ENCODE peak calls at places on chromosomes 12 and 14, in four cellular contexts. L is neural progenitor cell; X is CD4-positive, CD25-positive, alpha-beta regulatory T cell; P is colonic mucosa. A is an unnamed sample.

GRCh38 chr12:132243596-132244289 is 85.6 kb downstream of the GALNT9 start:
- DNase-seq in X (no peak), L (peak; percentile 64), P (no peak), A (no peak)

GRCh38 chr14:47194051-47194450 is 481.4 kb downstream of the MDGA2 start:
- DNase-seq in P (no peak), L (no peak), X (no peak), A (no peak)

GRCh38 chr12:125128806-125129571 is 63.8 kb downstream of the AACS start:
- DNase-seq in L (no peak), P (no peak), X (no peak), A (no peak)

GRCh38 chr12:48824112-48824511 is 5.8 kb downstream of the CACNB3 start:
- DNase-seq in P (peak; percentile 45), X (peak; percentile 13), L (no peak), A (no peak)

GRCh38 chr14:32808574-32809098 is 130.0 kb upstream of the NPAS3 start:
- DNase-seq in P (no peak), L (no peak), X (no peak), A (peak; percentile 32)

GRCh38 chr14:64671591-64671990 is 32.6 kb upstream of the PLEKHG3 start:
- DNase-seq in X (peak; percentile 53), L (peak; percentile 66), P (no peak), A (no peak)

GRCh38 chr12:124543591-124544310 is 23.7 kb downstream of the NCOR2 start:
- DNase-seq in L (peak; percentile 86), P (no peak), X (no peak), A (no peak)

GRCh38 chr14:100524933-100525243 is 62.3 kb downstream of the BEGAIN start:
- DNase-seq in X (peak; percentile 23), L (peak; percentile 81), P (peak; percentile 30), A (peak; percentile 72)

GRCh38 chr14:101965145-101965531 is 765 bp downstream of the DYNC1H1 start:
- DNase-seq in P (peak; percentile 82), X (peak; percentile 50), L (peak; percentile 80), A (peak; percentile 68)

GRCh38 chr12:16030729-16031128 is 119.6 kb downstream of the DERA start:
- DNase-seq in P (no peak), L (no peak), X (no peak), A (peak; percentile 7)

GRCh38 chr14:96894966-96895365 is 97.8 kb downstream of the VRK1 start:
- DNase-seq in P (no peak), L (no peak), X (no peak), A (no peak)

GRCh38 chr14:96901227-96901626 is 104.0 kb downstream of the VRK1 start:
- DNase-seq in X (no peak), L (no peak), P (no peak), A (no peak)

GRCh38 chr14:96893966-96894622 is 96.9 kb downstream of the VRK1 start:
- DNase-seq in P (no peak), L (no peak), X (no peak), A (no peak)

GRCh38 chr14:96895658-96896271 is 98.6 kb downstream of the VRK1 start:
- DNase-seq in P (no peak), L (no peak), X (no peak), A (no peak)

DNA sequence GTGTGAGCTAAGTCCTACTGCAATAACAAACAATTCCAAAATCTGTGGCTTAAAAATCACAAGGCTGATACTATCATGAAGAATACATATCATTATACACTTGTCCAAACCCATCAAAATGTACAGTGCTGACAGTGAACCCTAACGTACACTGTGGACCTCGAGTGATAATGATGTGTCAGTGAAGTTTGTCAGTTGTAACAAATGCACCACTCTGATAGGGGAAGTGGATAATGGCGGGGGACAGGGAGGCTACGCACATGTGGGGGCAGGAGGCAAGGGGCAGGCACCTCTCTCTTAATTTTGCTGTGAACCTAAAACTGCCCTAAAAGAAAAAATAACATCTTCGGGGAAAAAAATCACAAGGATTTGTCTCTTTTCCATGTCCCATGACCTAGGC is 100.0 kb downstream of the VRK1 start:
- DNase-seq in L (no peak), X (no peak), P (no peak), A (no peak)
- H3K27ac ChIP-seq in L (no peak overlapping the region), X (no peak overlapping the region), P (no peak overlapping the region), A (no peak overlapping the region)

GRCh38 chr14:50036211-50036610 is 80.2 kb downstream of the VCPKMT start:
- DNase-seq in P (no peak), X (no peak), L (no peak), A (peak; percentile 14)

GRCh38 chr14:50037837-50038236 is 78.5 kb downstream of the VCPKMT start:
- DNase-seq in P (no peak), X (no peak), L (no peak), A (no peak)

GRCh38 chr14:50038398-50039119 is 77.8 kb downstream of the VCPKMT start:
- DNase-seq in P (no peak), L (no peak), X (peak; percentile 4), A (no peak)

GRCh38 chr14:50036637-50037036 is 79.7 kb downstream of the VCPKMT start:
- DNase-seq in X (no peak), P (no peak), L (no peak), A (no peak)

GRCh38 chr14:50037240-50037639 is 79.1 kb downstream of the VCPKMT start:
- DNase-seq in P (no peak), X (no peak), L (no peak), A (no peak)
- H3K4me1 ChIP-seq in P (peaks cover 11% of the 10 kb centered on the region), X (peaks cover 42% of the 10 kb centered on the region), L (no peaks in the 10 kb centered on the region), A (peaks cover 6% of the 10 kb centered on the region)

GRCh38 chr12:108977360-108977759 is 43.5 kb downstream of the SVOP start:
- DNase-seq in X (no peak), P (no peak), L (no peak), A (no peak)
- H3K27ac ChIP-seq in X (no peak overlapping the region), P (no peak overlapping the region), L (no peak overlapping the region), A (no peak overlapping the region)

DNA sequence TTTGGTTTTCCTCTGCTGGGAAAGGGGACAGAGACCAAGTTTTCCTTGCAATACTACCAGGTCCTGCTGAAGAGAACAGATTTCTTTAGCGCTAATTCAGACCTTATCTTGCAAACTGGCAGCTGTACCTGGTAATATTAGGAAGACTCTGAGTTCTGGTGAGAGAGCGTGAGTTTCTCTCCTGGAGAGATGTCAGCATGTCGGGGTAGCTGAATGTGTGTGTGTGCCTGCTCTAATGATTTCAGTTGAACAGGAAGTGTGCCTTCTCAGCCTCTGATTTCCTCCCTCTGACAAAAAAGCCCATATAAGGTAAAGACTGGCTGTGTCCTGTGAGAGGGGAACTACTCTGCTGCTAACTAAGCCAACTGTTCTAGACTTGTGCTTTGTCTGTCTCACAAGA is 10.3 kb upstream of the ERP27 start:
- DNase-seq in X (peak; percentile 84), L (no peak), P (peak; percentile 45), A (peak; percentile 42)
- H3K4me1 ChIP-seq in X (peaks cover 90% of the 10 kb centered on the region), L (peaks cover 4% of the 10 kb centered on the region), P (no peaks in the 10 kb centered on the region), A (peaks cover 28% of the 10 kb centered on the region)

GRCh38 chr12:2417761-2418160 is 365.0 kb downstream of the CACNA1C start:
- DNase-seq in X (no peak), L (no peak), P (no peak), A (no peak)
- H3K27ac ChIP-seq in X (no peak overlapping the region), L (no peak overlapping the region), P (no peak overlapping the region), A (no peak overlapping the region)

GRCh38 chr12:68805592-68806120 is 2.3 kb upstream of the MDM2 start:
- DNase-seq in L (no peak), P (no peak), X (no peak), A (no peak)
- H3K4me1 ChIP-seq in L (no peaks in the 10 kb centered on the region), P (peaks cover 2% of the 10 kb centered on the region), X (peaks cover 21% of the 10 kb centered on the region), A (peaks cover 41% of the 10 kb centered on the region)

GRCh38 chr12:122392411-122392810 is 30.1 kb downstream of the CLIP1 start:
- DNase-seq in L (no peak), P (no peak), X (no peak), A (no peak)

GRCh38 chr12:122394626-122395194 is 27.8 kb downstream of the CLIP1 start:
- DNase-seq in L (no peak), P (no peak), X (no peak), A (no peak)

GRCh38 chr12:122399254-122399591 is 23.2 kb downstream of the CLIP1 start:
- DNase-seq in P (no peak), L (no peak), X (no peak), A (no peak)

GRCh38 chr12:122393822-122394221 is 28.6 kb downstream of the CLIP1 start:
- DNase-seq in L (no peak), P (no peak), X (peak; percentile 80), A (no peak)

DNA sequence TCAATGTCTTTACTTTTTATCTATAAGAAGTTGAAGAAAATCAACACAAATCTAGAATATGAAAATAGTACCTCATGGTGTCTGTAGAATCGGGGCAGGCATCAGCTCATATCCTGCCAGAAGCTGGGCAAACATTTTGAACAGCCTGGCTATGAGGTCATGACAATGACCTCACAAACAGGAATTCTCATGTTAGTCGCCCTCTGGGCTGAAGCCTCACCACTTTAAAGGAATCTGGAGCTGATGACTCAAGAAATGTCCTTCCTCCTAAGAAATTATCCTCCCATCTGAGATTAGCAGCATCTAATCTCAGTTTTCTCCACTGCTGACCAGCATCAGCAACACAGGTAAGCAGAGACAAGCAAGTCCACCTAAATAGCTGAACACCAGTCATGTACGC is 27.1 kb downstream of the CLIP1 start:
- DNase-seq in P (no peak), L (no peak), X (no peak), A (no peak)
- H3K27ac ChIP-seq in P (no peak overlapping the region), L (no peak overlapping the region), X (peak overlapping the region; percentile 71), A (no peak overlapping the region)

A was measured in body of pancreas.